ENCODE peak calls at places on chromosomes 6 and 20, in eight cellular contexts. R is T-helper 2 cell, L is hepatic stellate cell, C is breast epithelium, N is neuronal stem cell, T is KBM-7, M is HepG2, B is uterus. O is an unnamed sample.
A peak's percentile ranks its signal among the peaks of the same experiment; 100 is the strongest.

GRCh38 chr20:6471110-6471647 is 296.3 kb upstream of the BMP2 start:
- DNase-seq in R (no peak), L (no peak), C (no peak), N (no peak), T (no peak), M (no peak), B (no peak), O (no peak)

GRCh38 chr20:58224097-58224496 is 4.4 kb downstream of the ANKRD60 start:
- DNase-seq in R (no peak), L (no peak), C (no peak), N (no peak), T (no peak), M (no peak), B (no peak), O (peak; percentile 55)

GRCh38 chr6:132730560-132730959 is 16.7 kb upstream of the VNN1 start:
- DNase-seq in R (no peak), L (peak; percentile 13), C (no peak), N (no peak), T (no peak), M (no peak), B (no peak), O (no peak)

GRCh38 chr6:44580901-44581300 is 193.4 kb downstream of the CDC5L start:
- DNase-seq in R (no peak), L (peak; percentile 59), C (no peak), N (no peak), T (no peak), M (no peak), B (no peak), O (no peak)

GRCh38 chr6:37396571-37397185 is 36.3 kb upstream of the CMTR1 start:
- DNase-seq in R (no peak), L (peak; percentile 58), C (no peak), N (no peak), T (no peak), M (no peak), B (no peak), O (no peak)

GRCh38 chr20:20699917-20700316 is 12.5 kb downstream of the RALGAPA2 start:
- DNase-seq in R (no peak), L (no peak), C (no peak), N (no peak), T (no peak), M (no peak), B (no peak), O (no peak)

GRCh38 chr6:34151321-34152041 is 5.6 kb upstream of the GRM4 start:
- DNase-seq in R (no peak), L (no peak), C (no peak), N (no peak), T (no peak), M (no peak), B (no peak), O (peak; percentile 27)

GRCh38 chr6:25035451-25036435 is 100.0 kb upstream of the RIPOR2 start:
- DNase-seq in R (no peak), L (no peak), C (no peak), N (no peak), T (peak; percentile 75), M (no peak), B (no peak), O (no peak)

GRCh38 chr6:47478233-47479155 is 905 bp downstream of the CD2AP start:
- DNase-seq in R (peak; percentile 6), L (peak; percentile 34), C (peak; percentile 29), N (no peak), T (peak; percentile 73), M (peak; percentile 43), B (no peak), O (peak; percentile 62)

GRCh38 chr20:49595811-49596545 is 28.0 kb upstream of the PTGIS start:
- DNase-seq in R (no peak), L (no peak), C (no peak), N (no peak), T (no peak), M (no peak), B (peak; percentile 64), O (no peak)

GRCh38 chr6:125287718-125288117 is 14.0 kb downstream of the HDDC2 start:
- DNase-seq in R (no peak), L (no peak), C (no peak), N (no peak), T (no peak), M (no peak), B (no peak), O (no peak)

GRCh38 chr20:35306931-35307517 is 14.8 kb upstream of the FAM83C start:
- DNase-seq in R (no peak), L (peak; percentile 53), C (no peak), N (peak; percentile 36), T (peak; percentile 56), M (peak; percentile 80), B (no peak), O (peak; percentile 84)

GRCh38 chr20:38628580-38629470 is 27.2 kb downstream of the ARHGAP40 start:
- DNase-seq in R (no peak), L (no peak), C (no peak), N (no peak), T (no peak), M (no peak), B (no peak), O (no peak)

GRCh38 chr20:49557449-49557848 is 10.5 kb downstream of the PTGIS start:
- DNase-seq in R (no peak), L (no peak), C (no peak), N (no peak), T (no peak), M (no peak), B (peak; percentile 7), O (no peak)

GRCh38 chr6:19013011-19013410 is 625.9 kb downstream of the RNF144B start:
- DNase-seq in R (no peak), L (no peak), C (no peak), N (no peak), T (no peak), M (no peak), B (no peak), O (no peak)

GRCh38 chr6:56708810-56709597 is 66.3 kb upstream of the DST start:
- DNase-seq in R (no peak), L (no peak), C (no peak), N (no peak), T (peak; percentile 70), M (peak; percentile 66), B (no peak), O (peak; percentile 58)

GRCh38 chr6:149233056-149233715 is 84.3 kb upstream of the TAB2 start:
- DNase-seq in R (peak; percentile 17), L (peak; percentile 50), C (no peak), N (no peak), T (peak; percentile 73), M (peak; percentile 63), B (no peak), O (peak; percentile 80)

GRCh38 chr20:47354710-47355488 is 1.6 kb downstream of the ZMYND8 start:
- DNase-seq in R (no peak), L (no peak), C (no peak), N (no peak), T (no peak), M (peak; percentile 70), B (no peak), O (peak; percentile 70)

O was measured in HT-29.